ENCODE peak calls at places on chromosomes 7 and 10, in nine cellular contexts. One of them, this sample, is unnamed.

GRCh38 chr10:45585131-45585530 is 87.4 kb downstream of the ZFAND4 start:
- DNase-seq in IMR-90: no peak
- DNase-seq in T-cell: no peak
- DNase-seq in GM23248: no peak
- DNase-seq in ELR: no peak
- DNase-seq in NCI-H774: no peak
- DNase-seq in CD8-positive, alpha-beta T cell: no peak
- DNase-seq in amniotic stem cell: no peak
- DNase-seq in Peyer's patch: no peak
- DNase-seq in this sample: no peak

GRCh38 chr7:64603271-64603670 is 40.4 kb upstream of the ZNF680 start:
- DNase-seq in IMR-90: no peak
- DNase-seq in NCI-H774: no peak
- DNase-seq in amniotic stem cell: no peak
- DNase-seq in CD8-positive, alpha-beta T cell: no peak
- DNase-seq in Peyer's patch: no peak
- DNase-seq in GM23248: no peak
- DNase-seq in ELR: no peak
- DNase-seq in T-cell: no peak
- DNase-seq in this sample: no peak

GRCh38 chr7:55026867-55027490 is 8.2 kb downstream of the EGFR start:
- DNase-seq in ELR: no peak
- DNase-seq in CD8-positive, alpha-beta T cell: no peak
- DNase-seq in GM23248: peak; percentile 78
- DNase-seq in IMR-90: peak; percentile 48
- DNase-seq in NCI-H774: no peak
- DNase-seq in amniotic stem cell: no peak
- DNase-seq in Peyer's patch: no peak
- DNase-seq in T-cell: no peak
- DNase-seq in this sample: no peak

GRCh38 chr10:15053061-15053460 is 9.3 kb downstream of the OLAH start:
- DNase-seq in IMR-90: no peak
- DNase-seq in GM23248: no peak
- DNase-seq in Peyer's patch: no peak
- DNase-seq in ELR: no peak
- DNase-seq in NCI-H774: no peak
- DNase-seq in amniotic stem cell: no peak
- DNase-seq in CD8-positive, alpha-beta T cell: no peak
- DNase-seq in T-cell: no peak
- DNase-seq in this sample: no peak

GRCh38 chr10:43409385-43410109 is 561 bp upstream of the HNRNPF start:
- DNase-seq in IMR-90: no peak
- DNase-seq in CD8-positive, alpha-beta T cell: peak; percentile 45
- DNase-seq in GM23248: peak; percentile 42
- DNase-seq in T-cell: peak; percentile 66
- DNase-seq in ELR: peak; percentile 52
- DNase-seq in NCI-H774: peak; percentile 41
- DNase-seq in Peyer's patch: peak; percentile 73
- DNase-seq in amniotic stem cell: no peak
- DNase-seq in this sample: no peak

GRCh38 chr7:16433568-16434122 is 12.3 kb upstream of the CRPPA start:
- DNase-seq in amniotic stem cell: no peak
- DNase-seq in ELR: no peak
- DNase-seq in IMR-90: no peak
- DNase-seq in T-cell: no peak
- DNase-seq in GM23248: no peak
- DNase-seq in CD8-positive, alpha-beta T cell: no peak
- DNase-seq in NCI-H774: no peak
- DNase-seq in Peyer's patch: no peak
- DNase-seq in this sample: no peak

GRCh38 chr7:105429746-105430612 is 41.3 kb upstream of the SRPK2 start:
- DNase-seq in NCI-H774: peak; percentile 9
- DNase-seq in ELR: peak; percentile 59
- DNase-seq in T-cell: peak; percentile 27
- DNase-seq in IMR-90: peak; percentile 47
- DNase-seq in CD8-positive, alpha-beta T cell: peak; percentile 23
- DNase-seq in Peyer's patch: no peak
- DNase-seq in GM23248: peak; percentile 57
- DNase-seq in amniotic stem cell: no peak
- DNase-seq in this sample: no peak

GRCh38 chr10:11424456-11425287 is 186.8 kb downstream of the USP6NL start:
- DNase-seq in Peyer's patch: peak; percentile 60
- DNase-seq in CD8-positive, alpha-beta T cell: no peak
- DNase-seq in T-cell: no peak
- DNase-seq in ELR: peak; percentile 60
- DNase-seq in NCI-H774: no peak
- DNase-seq in GM23248: peak; percentile 66
- DNase-seq in amniotic stem cell: peak; percentile 1
- DNase-seq in IMR-90: peak; percentile 36
- DNase-seq in this sample: peak; percentile 39

GRCh38 chr7:23422904-23423303 is 47.4 kb downstream of the IGF2BP3 start:
- DNase-seq in Peyer's patch: no peak
- DNase-seq in GM23248: no peak
- DNase-seq in amniotic stem cell: no peak
- DNase-seq in CD8-positive, alpha-beta T cell: no peak
- DNase-seq in IMR-90: no peak
- DNase-seq in T-cell: no peak
- DNase-seq in NCI-H774: no peak
- DNase-seq in ELR: no peak
- DNase-seq in this sample: no peak

GRCh38 chr10:102285134-102285533 is 39.8 kb downstream of the GBF1 start:
- DNase-seq in IMR-90: no peak
- DNase-seq in T-cell: no peak
- DNase-seq in NCI-H774: no peak
- DNase-seq in GM23248: no peak
- DNase-seq in Peyer's patch: no peak
- DNase-seq in ELR: no peak
- DNase-seq in amniotic stem cell: no peak
- DNase-seq in CD8-positive, alpha-beta T cell: no peak
- DNase-seq in this sample: no peak

This sample was measured in smooth muscle cell of the brain vasculature.